ENCODE peak calls at places on chromosomes 13 and 19, in ten cellular contexts. U, L, O, E, F, I, K, C, H and B are unnamed samples.

GRCh38 chr19:38919837-38920528 is 8.0 kb upstream of the CCER2 start:
- DNase-seq in L (no peak), F (no peak), H (peak; percentile 60), O (no peak), K (no peak), I (no peak), C (no peak), U (no peak), E (no peak), B (no peak)

GRCh38 chr13:90302113-90302512 is 1045.4 kb upstream of the MIR17HG start:
- DNase-seq in C (no peak), K (peak; percentile 2), F (no peak), I (no peak), E (peak; percentile 10), L (no peak), H (no peak), O (peak; percentile 84), U (no peak), B (no peak)

GRCh38 chr13:108948269-108948671 is 318.9 kb downstream of the MYO16 start:
- DNase-seq in U (no peak), I (no peak), L (no peak), E (no peak), F (no peak), K (no peak), H (no peak), O (no peak), C (no peak), B (no peak)

GRCh38 chr19:35063940-35064818 is 22.7 kb downstream of the HPN start:
- DNase-seq in U (no peak), L (peak; percentile 71), K (peak; percentile 29), E (peak; percentile 84), H (no peak), I (no peak), O (peak; percentile 67), C (no peak), F (peak; percentile 10), B (peak; percentile 83)

GRCh38 chr13:53242015-53242414 is 213.4 kb downstream of the OLFM4 start:
- DNase-seq in C (no peak), L (no peak), H (no peak), K (no peak), U (no peak), E (no peak), O (no peak), I (no peak), F (no peak), B (no peak)

GRCh38 chr19:33296473-33297060 is 5.8 kb downstream of the CEBPA start:
- DNase-seq in C (peak; percentile 33), I (no peak), U (no peak), H (no peak), L (no peak), O (no peak), F (no peak), K (no peak), E (no peak), B (no peak)

GRCh38 chr19:20661150-20661819 is at the start of gene ZNF626:
- DNase-seq in K (peak; percentile 98), H (peak; percentile 98), I (peak; percentile 96), L (peak; percentile 99), F (peak; percentile 92), E (peak; percentile 94), C (no peak), U (peak; percentile 95), O (peak; percentile 95), B (peak; percentile 78)

GRCh38 chr19:32862173-32862572 is 7.4 kb downstream of the SLC7A9 start:
- DNase-seq in I (no peak), H (peak; percentile 32), L (no peak), C (no peak), U (no peak), K (no peak), O (no peak), F (no peak), E (no peak), B (no peak)

GRCh38 chr19:7393459-7393858 is 44.7 kb downstream of the ARHGEF18 start:
- DNase-seq in C (no peak), K (no peak), U (no peak), O (no peak), F (no peak), E (no peak), L (no peak), I (no peak), H (no peak), B (no peak)

GRCh38 chr13:97211986-97212385 is 10.1 kb upstream of the MBNL2 start:
- DNase-seq in H (no peak), C (no peak), I (no peak), L (no peak), O (no peak), F (no peak), U (no peak), K (no peak), E (no peak), B (no peak)

GRCh38 chr19:53896682-53897081 is 12.4 kb upstream of the CACNG7 start:
- DNase-seq in E (no peak), L (no peak), O (no peak), C (no peak), U (no peak), K (no peak), I (no peak), H (no peak), F (no peak), B (no peak)

GRCh38 chr19:51330366-51330765 is 11.6 kb downstream of the VSIG10L start:
- DNase-seq in C (no peak), L (no peak), E (no peak), F (no peak), K (no peak), I (no peak), U (no peak), H (no peak), O (no peak), B (no peak)
- H3K27me3 ChIP-seq in C (no peaks in the 10 kb centered on the region), L (peaks cover 6% of the 10 kb centered on the region), E (peaks cover 4% of the 10 kb centered on the region), F (peaks cover 38% of the 10 kb centered on the region), K (peaks cover 7% of the 10 kb centered on the region), I (no peaks in the 10 kb centered on the region), U (no peaks in the 10 kb centered on the region), H (peaks cover 55% of the 10 kb centered on the region), O (no peaks in the 10 kb centered on the region), B (peaks cover 15% of the 10 kb centered on the region)

GRCh38 chr13:27918918-27919255 is 913 bp upstream of the PDX1 start:
- DNase-seq in C (no peak), U (no peak), I (no peak), H (no peak), L (no peak), O (no peak), F (no peak), K (no peak), E (no peak), B (no peak)

GRCh38 chr13:27915301-27916207 is 4.2 kb upstream of the PDX1 start:
- DNase-seq in E (no peak), C (no peak), F (no peak), O (no peak), U (peak; percentile 16), K (no peak), H (no peak), I (no peak), L (no peak), B (no peak)

GRCh38 chr13:27918041-27918917 is 1.5 kb upstream of the PDX1 start:
- DNase-seq in C (peak; percentile 42), U (no peak), F (no peak), O (no peak), L (no peak), E (no peak), H (no peak), K (no peak), I (no peak), B (no peak)

GRCh38 chr13:27919299-27919933 is 384 bp upstream of the PDX1 start:
- DNase-seq in C (no peak), F (no peak), I (no peak), O (no peak), L (no peak), H (no peak), E (no peak), K (no peak), U (no peak), B (no peak)

GRCh38 chr13:27917121-27917947 is 2.5 kb upstream of the PDX1 start:
- DNase-seq in U (no peak), F (no peak), E (no peak), H (no peak), O (no peak), K (no peak), L (no peak), C (peak; percentile 65), I (no peak), B (no peak)
- H3K27me3 ChIP-seq in U (peaks cover 21% of the 10 kb centered on the region), F (peaks cover 100% of the 10 kb centered on the region), E (peaks cover 73% of the 10 kb centered on the region), H (peaks cover 92% of the 10 kb centered on the region), O (peaks cover 72% of the 10 kb centered on the region), K (peaks cover 72% of the 10 kb centered on the region), L (peaks cover 89% of the 10 kb centered on the region), C (no peaks in the 10 kb centered on the region), I (peaks cover 13% of the 10 kb centered on the region), B (peaks cover 2% of the 10 kb centered on the region)

DNA sequence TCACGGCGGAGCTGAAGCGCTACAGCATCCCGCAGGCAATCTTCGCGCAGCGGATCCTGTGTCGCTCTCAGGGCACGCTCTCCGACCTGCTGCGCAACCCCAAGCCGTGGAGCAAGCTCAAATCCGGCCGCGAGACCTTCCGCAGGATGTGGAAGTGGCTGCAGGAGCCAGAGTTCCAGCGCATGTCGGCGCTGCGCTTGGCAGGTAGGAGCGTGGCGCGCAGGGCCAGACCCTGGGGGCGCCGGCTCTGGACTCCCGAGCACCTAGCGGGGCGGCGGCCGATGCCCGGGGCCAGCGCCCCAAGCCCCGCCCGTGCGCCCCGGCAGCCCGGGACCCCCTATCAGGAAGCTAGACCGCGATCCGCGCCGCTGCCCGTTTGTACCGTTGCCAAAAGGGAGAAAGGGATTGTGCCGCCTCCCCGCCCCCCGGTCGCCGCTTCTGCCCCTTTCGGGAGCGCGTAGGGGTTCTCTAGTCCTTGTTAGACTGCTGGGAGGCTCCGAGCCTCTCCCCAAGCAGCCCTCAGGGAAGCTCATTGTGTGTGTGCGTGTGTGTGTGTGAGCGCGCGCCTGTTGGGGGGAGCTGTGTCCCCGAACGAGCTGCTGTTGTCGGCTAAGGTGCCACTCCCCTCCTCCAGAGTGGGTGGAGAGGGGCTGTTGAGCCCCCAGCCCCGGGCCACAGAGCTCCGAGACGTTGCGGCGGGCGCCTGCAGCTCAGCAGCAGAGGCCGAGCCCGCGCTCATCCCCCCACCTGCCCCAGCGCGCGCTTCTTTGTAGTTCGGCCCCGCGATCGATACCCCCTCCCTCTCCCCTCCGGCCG is 1.6 kb downstream of the ONECUT3 start:
- DNase-seq in H (no peak), C (no peak), O (no peak), E (no peak), I (no peak), K (no peak), U (no peak), F (no peak), L (no peak), B (no peak)
- H3K27me3 ChIP-seq in H (peaks cover 89% of the 10 kb centered on the region), C (peaks cover 5% of the 10 kb centered on the region), O (peaks cover 76% of the 10 kb centered on the region), E (peaks cover 85% of the 10 kb centered on the region), I (peaks cover 8% of the 10 kb centered on the region), K (peaks cover 82% of the 10 kb centered on the region), U (peaks cover 62% of the 10 kb centered on the region), F (peaks cover 88% of the 10 kb centered on the region), L (peaks cover 87% of the 10 kb centered on the region), B (peaks cover 70% of the 10 kb centered on the region)

GRCh38 chr19:41570639-41571112 is 5.3 kb upstream of the CEACAM21 start:
- DNase-seq in C (peak; percentile 80), K (peak; percentile 55), O (peak; percentile 8), H (peak; percentile 76), L (peak; percentile 77), I (peak; percentile 62), F (peak; percentile 91), E (peak; percentile 57), U (peak; percentile 79), B (peak; percentile 52)
- H3K27me3 ChIP-seq in C (peaks cover 2% of the 10 kb centered on the region), K (peaks cover 10% of the 10 kb centered on the region), O (peaks cover 4% of the 10 kb centered on the region), H (peaks cover 31% of the 10 kb centered on the region), L (peaks cover 37% of the 10 kb centered on the region), I (no peaks in the 10 kb centered on the region), F (peaks cover 19% of the 10 kb centered on the region), E (peaks cover 2% of the 10 kb centered on the region), U (no peaks in the 10 kb centered on the region), B (peaks cover 40% of the 10 kb centered on the region)